ENCODE peak calls at places on chromosomes 5 and 9, in ten cellular contexts. O is IMR-90, F is HepG2, Y is prostate gland, L is tibial nerve, J is A549, U is NB4, W is heart left ventricle, Z is body of pancreas, S is GM12891. I is an unnamed sample.

GRCh38 chr5:45113726-45114125 is 305.0 kb downstream of the MRPS30 start:
- DNase-seq in O (no peak), F (no peak), Y (no peak), L (no peak), J (no peak), U (peak; percentile 3), W (no peak), Z (no peak), S (no peak), I (peak; percentile 11)

GRCh38 chr5:80109549-80110478 is 74.7 kb downstream of the THBS4 start:
- DNase-seq in O (no peak), F (no peak), Y (no peak), L (no peak), J (no peak), U (no peak), W (no peak), Z (no peak), S (no peak), I (no peak)

GRCh38 chr9:87497604-87498045 is at the start of gene DAPK1:
- DNase-seq in O (no peak), F (peak; percentile 55), Y (peak; percentile 31), L (peak; percentile 30), J (peak; percentile 79), U (no peak), W (peak; percentile 81), Z (peak; percentile 73), S (peak; percentile 29), I (no peak)

GRCh38 chr9:98314381-98315066 is 59.1 kb upstream of the TBC1D2 start:
- DNase-seq in O (peak; percentile 69), F (no peak), Y (no peak), L (no peak), J (no peak), U (peak; percentile 61), W (no peak), Z (no peak), S (no peak), I (no peak)

GRCh38 chr9:133768859-133769510 is 30.8 kb upstream of the SARDH start:
- DNase-seq in O (no peak), F (peak; percentile 83), Y (no peak), L (no peak), J (peak; percentile 25), U (peak; percentile 57), W (peak; percentile 48), Z (peak; percentile 99), S (no peak), I (no peak)

GRCh38 chr9:112445196-112445595 is 41.4 kb upstream of the KIAA1958 start:
- DNase-seq in O (no peak), F (no peak), Y (no peak), L (no peak), J (no peak), U (no peak), W (no peak), Z (no peak), S (no peak), I (no peak)

GRCh38 chr9:88266416-88266815 is 121.8 kb upstream of the SPIN1 start:
- DNase-seq in O (peak; percentile 49), F (no peak), Y (no peak), L (no peak), J (no peak), U (no peak), W (no peak), Z (no peak), S (no peak), I (no peak)

GRCh38 chr5:133052317-133053175 is 733 bp downstream of the HSPA4 start:
- DNase-seq in O (peak; percentile 44), F (no peak), Y (peak; percentile 36), L (no peak), J (peak; percentile 52), U (peak; percentile 71), W (peak; percentile 80), Z (peak; percentile 58), S (peak; percentile 53), I (peak; percentile 60)

GRCh38 chr5:93915142-93915553 is 173.7 kb upstream of the POU5F2 start:
- DNase-seq in O (peak; percentile 73), F (peak; percentile 50), Y (no peak), L (no peak), J (peak; percentile 51), U (peak; percentile 64), W (no peak), Z (no peak), S (no peak), I (no peak)

GRCh38 chr5:9207820-9208418 is 338.0 kb downstream of the SEMA5A start:
- DNase-seq in O (peak; percentile 69), F (peak; percentile 34), Y (no peak), L (no peak), J (peak; percentile 52), U (peak; percentile 66), W (no peak), Z (no peak), S (no peak), I (peak; percentile 20)

GRCh38 chr5:14672082-14672481 is 7.6 kb downstream of the OTULIN start:
- DNase-seq in O (no peak), F (no peak), Y (no peak), L (no peak), J (no peak), U (peak; percentile 21), W (no peak), Z (no peak), S (no peak), I (no peak)

GRCh38 chr5:32443541-32444190 is 874 bp downstream of the ZFR start:
- DNase-seq in O (peak; percentile 25), F (no peak), Y (peak; percentile 25), L (no peak), J (peak; percentile 50), U (peak; percentile 73), W (peak; percentile 68), Z (peak; percentile 33), S (peak; percentile 43), I (peak; percentile 53)

DNA sequence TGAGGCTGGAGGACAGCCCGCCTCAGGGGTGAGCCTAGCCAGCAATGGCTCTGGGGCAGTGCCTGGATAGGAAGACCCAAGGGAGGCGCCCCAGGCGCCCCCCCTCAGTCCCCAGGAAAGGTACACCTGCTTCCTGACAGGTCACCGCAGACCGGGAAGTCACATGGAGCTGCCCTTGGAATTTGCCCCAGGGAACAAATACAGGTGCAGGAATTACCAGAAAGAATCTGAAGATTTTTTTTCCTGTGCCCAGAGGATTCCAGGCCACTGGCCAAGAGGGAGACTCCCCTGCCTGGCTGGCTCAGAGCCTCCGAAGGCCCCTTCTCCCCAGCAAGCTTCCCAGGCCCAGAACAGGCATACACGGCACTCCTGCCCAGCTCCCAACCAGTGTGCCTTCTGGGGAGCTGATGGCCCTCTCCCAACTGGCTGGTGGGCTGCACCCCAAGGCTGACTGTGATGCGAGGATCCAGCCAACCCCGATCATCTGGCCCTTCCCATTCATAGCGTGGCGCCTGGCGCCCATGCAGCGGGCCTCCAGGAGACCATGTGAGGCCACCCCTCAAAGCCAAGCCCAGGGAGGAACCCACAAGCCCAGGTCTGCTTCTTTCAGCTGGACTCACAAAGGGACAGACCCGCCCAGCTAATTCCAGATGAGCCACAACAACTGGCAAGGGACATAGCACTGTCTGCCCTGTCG is 2.3 kb downstream of the TPRN start:
- DNase-seq in O (no peak), F (no peak), Y (no peak), L (no peak), J (no peak), U (no peak), W (no peak), Z (peak; percentile 91), S (no peak), I (no peak)
- TF ChIP-seq POLR2A in O (no peak), F (no peak), Y (no peak), L (no peak), J (no peak), U (no peak), W (no peak), Z (peak; percentile 50), S (no peak), I (no peak)

GRCh38 chr5:157743163-157744054 is at the start of gene LSM11:
- DNase-seq in O (peak; percentile 72), F (peak; percentile 67), Y (peak; percentile 79), L (peak; percentile 78), J (peak; percentile 80), U (peak; percentile 86), W (peak; percentile 94), Z (peak; percentile 90), S (peak; percentile 89), I (peak; percentile 89)
- TF ChIP-seq POLR2A in O (peak; percentile 48), F (peak; percentile 39), Y (peak; percentile 32), L (peak; percentile 26), J (no peak), U (peak; percentile 33), W (peak; percentile 39), Z (no peak), S (peak; percentile 33), I (peak; percentile 52)

DNA sequence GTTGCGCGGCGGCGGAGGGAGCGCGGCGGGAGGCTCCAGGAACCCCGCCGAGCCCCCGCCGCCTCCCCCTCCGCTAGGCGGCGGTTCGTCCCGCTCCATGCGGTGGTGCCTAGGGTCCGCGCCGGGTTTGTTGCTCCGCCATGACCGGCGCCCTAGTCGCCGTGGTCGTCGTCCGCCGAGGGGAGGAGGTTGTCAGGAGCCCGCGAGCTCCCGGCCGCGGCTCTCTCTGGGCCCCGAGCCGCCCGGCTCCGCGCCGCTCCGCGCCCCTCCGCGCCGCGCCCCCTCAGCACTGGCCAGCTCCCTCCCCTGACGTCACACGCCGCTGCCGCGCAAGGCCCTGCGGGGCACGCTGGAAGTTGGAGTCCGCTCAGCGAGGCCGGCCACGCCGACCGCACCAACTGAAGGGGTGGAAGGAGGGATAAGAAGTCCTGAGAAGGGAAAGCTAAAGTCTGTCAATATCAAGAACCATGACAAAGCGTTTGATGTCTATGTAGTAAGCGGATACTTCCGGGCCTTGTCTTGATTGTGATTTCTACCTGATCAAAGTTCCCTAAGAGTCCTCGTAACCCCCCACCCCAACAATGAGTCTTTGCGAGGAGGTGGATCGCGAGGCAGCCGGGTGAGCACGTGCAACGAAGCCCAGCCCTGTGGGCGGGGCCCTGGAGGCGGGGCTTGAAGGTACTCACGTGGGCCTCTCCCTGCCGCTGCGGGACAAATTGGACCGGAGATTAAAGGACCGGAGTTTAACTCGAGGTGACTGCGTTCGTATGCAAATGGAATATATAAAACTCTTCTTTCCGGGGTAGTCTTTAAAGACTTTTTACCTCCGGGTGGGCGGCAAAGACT is at the start of gene NR6A1:
- DNase-seq in O (peak; percentile 95), F (peak; percentile 92), Y (peak; percentile 97), L (peak; percentile 93), J (peak; percentile 97), U (peak; percentile 96), W (peak; percentile 98), Z (peak; percentile 98), S (peak; percentile 94), I (peak; percentile 100)
- TF ChIP-seq POLR2A in O (no peak), F (peak; percentile 69), Y (peak; percentile 93), L (peak; percentile 42), J (peak; percentile 24), U (peak; percentile 55), W (peak; percentile 41), Z (no peak), S (no peak), I (peak; percentile 48)

DNA sequence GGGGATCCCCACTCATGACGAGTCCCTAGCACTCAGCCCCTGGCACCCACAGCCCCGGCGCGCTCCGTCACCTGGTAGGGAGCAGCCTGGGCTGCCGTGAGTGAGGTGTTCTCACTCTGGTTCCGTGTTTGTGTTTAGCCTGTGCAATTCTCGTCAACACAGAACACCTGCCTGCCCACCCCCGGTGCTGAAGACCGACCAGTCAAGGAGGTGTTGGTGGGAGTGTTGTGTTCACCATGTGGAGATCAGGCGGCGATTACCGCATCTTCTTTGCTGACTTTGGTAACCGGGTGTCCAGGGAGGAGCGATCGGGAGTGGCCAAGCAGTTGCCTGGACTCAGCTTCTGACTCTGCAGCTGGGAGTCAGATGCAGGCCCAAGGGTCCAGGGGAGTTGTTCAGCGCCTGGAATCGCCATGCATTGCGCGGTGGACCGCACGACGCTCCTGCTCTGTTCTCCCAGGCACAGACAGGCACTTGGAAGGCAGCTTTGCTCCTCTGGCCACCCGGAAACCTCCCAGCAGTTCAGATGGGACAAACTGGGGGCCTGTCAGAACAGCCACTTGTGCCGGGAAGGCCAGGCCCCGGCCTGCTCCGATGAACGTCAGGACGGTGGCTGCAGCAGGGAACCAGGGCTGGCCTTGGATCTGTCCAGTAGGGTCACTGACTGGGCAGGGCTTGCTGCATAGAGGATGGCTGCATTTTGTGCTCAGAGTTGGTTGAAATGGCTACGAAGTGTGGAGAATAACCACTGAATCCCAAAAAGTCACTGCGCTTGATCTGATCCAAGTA is 28.2 kb downstream of the EXOC3 start:
- DNase-seq in O (no peak), F (no peak), Y (no peak), L (no peak), J (no peak), U (no peak), W (peak; percentile 52), Z (no peak), S (no peak), I (no peak)
- TF ChIP-seq POLR2A in O (no peak), F (no peak), Y (no peak), L (no peak), J (no peak), U (no peak), W (no peak), Z (no peak), S (peak; percentile 29), I (no peak)